ENCODE peak calls at places on chromosome 9, in seven cellular contexts. One of them, this sample, is unnamed.
A peak's percentile ranks its signal among the peaks of the same experiment; 100 is the strongest.

GRCh38 chr9:69797680-69798079 is 22.9 kb upstream of the CFAP95 start:
- DNase-seq in tibial artery: no peak
- DNase-seq in NB4: no peak
- DNase-seq in fibroblast of lung: no peak
- DNase-seq in progenitor cell of endocrine pancreas: no peak
- DNase-seq in H1: no peak
- DNase-seq in neural crest cell: no peak
- DNase-seq in this sample: no peak

GRCh38 chr9:127588740-127589506 is 23.2 kb upstream of the STXBP1 start:
- DNase-seq in H1: no peak
- DNase-seq in progenitor cell of endocrine pancreas: no peak
- DNase-seq in NB4: no peak
- DNase-seq in fibroblast of lung: no peak
- DNase-seq in tibial artery: no peak
- DNase-seq in neural crest cell: no peak
- DNase-seq in this sample: no peak

GRCh38 chr9:92720807-92721535 is 43.7 kb downstream of the BICD2 start:
- DNase-seq in progenitor cell of endocrine pancreas: no peak
- DNase-seq in NB4: no peak
- DNase-seq in tibial artery: no peak
- DNase-seq in neural crest cell: no peak
- DNase-seq in fibroblast of lung: no peak
- DNase-seq in H1: no peak
- DNase-seq in this sample: no peak

GRCh38 chr9:137521405-137521985 is 28.7 kb downstream of the PNPLA7 start:
- DNase-seq in progenitor cell of endocrine pancreas: no peak
- DNase-seq in tibial artery: no peak
- DNase-seq in neural crest cell: no peak
- DNase-seq in H1: no peak
- DNase-seq in fibroblast of lung: no peak
- DNase-seq in NB4: no peak
- DNase-seq in this sample: no peak

GRCh38 chr9:92963831-92964606 is 16.7 kb downstream of the FGD3 start:
- DNase-seq in progenitor cell of endocrine pancreas: no peak
- DNase-seq in fibroblast of lung: no peak
- DNase-seq in NB4: peak; percentile 91
- DNase-seq in H1: no peak
- DNase-seq in tibial artery: peak; percentile 63
- DNase-seq in neural crest cell: no peak
- DNase-seq in this sample: no peak

GRCh38 chr9:121286973-121287721 is 19.2 kb downstream of the GSN start:
- DNase-seq in fibroblast of lung: peak; percentile 95
- DNase-seq in H1: peak; percentile 88
- DNase-seq in tibial artery: peak; percentile 95
- DNase-seq in NB4: peak; percentile 91
- DNase-seq in neural crest cell: peak; percentile 36
- DNase-seq in progenitor cell of endocrine pancreas: no peak
- DNase-seq in this sample: no peak

GRCh38 chr9:95443301-95443700 is 73.5 kb downstream of the PTCH1 start:
- DNase-seq in tibial artery: no peak
- DNase-seq in neural crest cell: no peak
- DNase-seq in NB4: no peak
- DNase-seq in progenitor cell of endocrine pancreas: no peak
- DNase-seq in fibroblast of lung: no peak
- DNase-seq in H1: no peak
- DNase-seq in this sample: no peak

GRCh38 chr9:6184749-6185645 is 30.6 kb upstream of the IL33 start:
- DNase-seq in NB4: no peak
- DNase-seq in fibroblast of lung: peak; percentile 42
- DNase-seq in progenitor cell of endocrine pancreas: no peak
- DNase-seq in H1: no peak
- DNase-seq in neural crest cell: no peak
- DNase-seq in tibial artery: no peak
- DNase-seq in this sample: no peak

GRCh38 chr9:110069326-110070248 is 138.4 kb downstream of the C9orf152 start:
- DNase-seq in progenitor cell of endocrine pancreas: no peak
- DNase-seq in H1: no peak
- DNase-seq in NB4: no peak
- DNase-seq in fibroblast of lung: peak; percentile 94
- DNase-seq in neural crest cell: no peak
- DNase-seq in tibial artery: peak; percentile 72
- DNase-seq in this sample: no peak

GRCh38 chr9:10274983-10275382 is 337.8 kb downstream of the PTPRD start:
- DNase-seq in neural crest cell: no peak
- DNase-seq in tibial artery: no peak
- DNase-seq in progenitor cell of endocrine pancreas: no peak
- DNase-seq in H1: no peak
- DNase-seq in fibroblast of lung: no peak
- DNase-seq in NB4: no peak
- DNase-seq in this sample: no peak
- TF ChIP-seq CTCF in neural crest cell: peak; percentile 46
- TF ChIP-seq CTCF in tibial artery: peak; percentile 6
- TF ChIP-seq CTCF in progenitor cell of endocrine pancreas: peak; percentile 33
- TF ChIP-seq CTCF in H1: no peak
- TF ChIP-seq CTCF in fibroblast of lung: peak; percentile 34
- TF ChIP-seq CTCF in NB4: no peak
- TF ChIP-seq CTCF in this sample: no peak

DNA sequence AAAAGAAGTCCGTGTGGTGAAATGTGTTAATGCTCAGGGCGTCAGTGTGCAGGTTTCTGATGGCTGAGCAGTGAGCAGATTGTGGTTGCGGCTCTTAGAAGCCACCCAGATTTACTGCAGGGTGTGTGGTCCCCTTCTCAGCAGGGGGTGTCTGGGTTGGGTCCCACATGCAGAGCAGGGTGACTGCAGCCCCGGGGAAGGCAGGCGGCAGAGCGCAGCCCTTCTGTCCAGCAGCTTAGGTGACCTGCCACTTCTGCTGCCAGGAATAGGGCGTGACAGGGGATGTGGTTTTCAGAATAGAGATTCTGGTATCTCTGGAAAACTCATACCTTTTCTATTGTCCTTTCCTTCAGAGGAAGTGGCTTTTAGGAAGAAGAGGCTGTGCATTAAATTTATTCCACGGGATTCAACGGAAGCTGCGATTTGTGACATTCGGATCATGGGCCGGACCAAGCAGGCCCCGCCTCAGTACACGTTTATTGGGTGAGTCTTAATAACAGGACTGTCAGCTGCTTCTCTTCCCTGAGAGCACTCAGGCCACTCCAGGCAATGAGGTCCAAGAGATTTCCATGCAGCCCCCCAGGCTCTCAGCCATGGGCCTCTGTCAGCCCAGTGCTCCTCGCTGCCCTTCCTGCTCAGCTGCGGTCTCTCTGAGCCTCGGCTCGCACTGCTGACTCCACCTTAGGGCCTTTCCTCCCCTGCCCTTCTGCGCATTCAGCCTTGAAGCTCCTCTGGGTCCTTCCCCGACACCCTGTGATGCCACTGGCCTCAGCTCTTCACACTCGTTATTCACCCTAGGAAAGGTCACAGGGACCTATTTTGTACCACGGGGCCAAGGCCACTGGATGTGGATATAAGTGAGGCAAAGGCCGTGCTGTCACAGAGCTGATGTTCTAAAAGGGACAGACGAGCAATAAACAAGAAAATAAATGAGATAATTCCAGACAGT is 65.4 kb downstream of the MVB12B start:
- DNase-seq in fibroblast of lung: no peak
- DNase-seq in H1: no peak
- DNase-seq in tibial artery: no peak
- DNase-seq in NB4: no peak
- DNase-seq in neural crest cell: no peak
- DNase-seq in progenitor cell of endocrine pancreas: no peak
- DNase-seq in this sample: no peak
- TF ChIP-seq CTCF in fibroblast of lung: no peak
- TF ChIP-seq CTCF in H1: no peak
- TF ChIP-seq CTCF in tibial artery: no peak
- TF ChIP-seq CTCF in NB4: no peak
- TF ChIP-seq CTCF in neural crest cell: no peak
- TF ChIP-seq CTCF in progenitor cell of endocrine pancreas: no peak
- TF ChIP-seq CTCF in this sample: no peak

GRCh38 chr9:77897292-77897691 is 134.3 kb downstream of the GNAQ start:
- DNase-seq in NB4: peak; percentile 56
- DNase-seq in H1: no peak
- DNase-seq in progenitor cell of endocrine pancreas: no peak
- DNase-seq in fibroblast of lung: peak; percentile 17
- DNase-seq in neural crest cell: no peak
- DNase-seq in tibial artery: no peak
- DNase-seq in this sample: no peak
- TF ChIP-seq CTCF in NB4: peak; percentile 20
- TF ChIP-seq CTCF in H1: peak; percentile 55
- TF ChIP-seq CTCF in progenitor cell of endocrine pancreas: peak; percentile 38
- TF ChIP-seq CTCF in fibroblast of lung: peak; percentile 39
- TF ChIP-seq CTCF in neural crest cell: peak; percentile 44
- TF ChIP-seq CTCF in tibial artery: no peak
- TF ChIP-seq CTCF in this sample: no peak

GRCh38 chr9:107430071-107430470 is 59.5 kb downstream of the KLF4 start:
- DNase-seq in NB4: no peak
- DNase-seq in tibial artery: no peak
- DNase-seq in H1: no peak
- DNase-seq in fibroblast of lung: no peak
- DNase-seq in progenitor cell of endocrine pancreas: no peak
- DNase-seq in neural crest cell: no peak
- DNase-seq in this sample: no peak

GRCh38 chr9:107422189-107422802 is 67.3 kb downstream of the KLF4 start:
- DNase-seq in fibroblast of lung: peak; percentile 45
- DNase-seq in H1: peak; percentile 73
- DNase-seq in NB4: peak; percentile 76
- DNase-seq in neural crest cell: peak; percentile 68
- DNase-seq in progenitor cell of endocrine pancreas: peak; percentile 53
- DNase-seq in tibial artery: peak; percentile 79
- DNase-seq in this sample: peak; percentile 78

GRCh38 chr9:107426126-107426525 is 63.4 kb downstream of the KLF4 start:
- DNase-seq in NB4: no peak
- DNase-seq in fibroblast of lung: no peak
- DNase-seq in H1: no peak
- DNase-seq in neural crest cell: no peak
- DNase-seq in progenitor cell of endocrine pancreas: no peak
- DNase-seq in tibial artery: no peak
- DNase-seq in this sample: no peak

GRCh38 chr9:107423540-107423939 is 66.0 kb downstream of the KLF4 start:
- DNase-seq in progenitor cell of endocrine pancreas: no peak
- DNase-seq in tibial artery: no peak
- DNase-seq in H1: no peak
- DNase-seq in neural crest cell: no peak
- DNase-seq in fibroblast of lung: no peak
- DNase-seq in NB4: no peak
- DNase-seq in this sample: no peak

DNA sequence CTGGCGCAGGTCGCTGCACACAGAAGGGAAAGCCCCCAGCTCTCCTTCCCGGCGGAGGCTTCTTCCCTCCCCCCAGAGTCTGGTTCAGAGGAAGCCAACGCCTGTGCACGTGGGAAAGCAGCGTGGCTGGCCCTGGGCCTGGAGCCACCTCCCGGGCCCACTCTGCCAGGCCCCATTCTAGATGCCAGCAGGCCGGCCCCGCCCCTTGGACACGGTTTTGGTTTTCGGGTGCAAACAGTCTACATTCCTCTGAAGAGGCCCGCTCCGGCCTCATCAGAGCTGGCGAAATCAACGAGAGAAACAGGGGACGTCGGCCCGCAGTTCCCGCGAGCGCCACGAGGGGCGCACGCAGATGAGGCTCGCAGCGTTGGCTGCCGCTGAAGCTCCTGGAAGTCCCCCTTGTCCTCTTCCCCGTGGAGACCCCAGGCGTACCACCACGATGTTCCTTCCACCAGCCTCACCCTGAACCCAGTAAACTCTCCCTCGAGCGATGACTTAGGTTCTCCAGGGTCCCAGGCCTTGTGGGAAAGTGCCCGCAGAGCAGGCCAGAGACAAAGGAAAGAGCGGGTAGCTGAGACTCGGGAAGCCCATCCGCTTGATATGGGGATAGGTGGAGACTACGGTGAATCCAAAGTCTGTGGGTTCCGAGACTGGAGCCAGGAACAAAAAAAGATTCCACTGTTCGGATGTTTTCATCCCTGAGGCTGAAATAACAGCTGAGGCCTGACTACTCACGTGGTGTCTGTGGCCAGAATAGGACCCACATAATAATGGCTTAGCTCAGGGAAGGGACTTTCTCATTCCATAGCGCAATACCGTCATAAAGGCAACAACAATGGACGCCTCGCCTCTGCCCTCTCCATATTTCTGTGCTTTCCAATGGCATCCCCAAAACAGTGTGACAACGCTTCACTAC is 64.2 kb downstream of the KLF4 start:
- DNase-seq in fibroblast of lung: peak; percentile 41
- DNase-seq in NB4: peak; percentile 50
- DNase-seq in tibial artery: peak; percentile 96
- DNase-seq in H1: peak; percentile 54
- DNase-seq in progenitor cell of endocrine pancreas: peak; percentile 58
- DNase-seq in neural crest cell: peak; percentile 78
- DNase-seq in this sample: peak; percentile 81
- TF ChIP-seq CTCF in fibroblast of lung: peak; percentile 88
- TF ChIP-seq CTCF in NB4: peak; percentile 81
- TF ChIP-seq CTCF in tibial artery: peak; percentile 96
- TF ChIP-seq CTCF in H1: peak; percentile 98
- TF ChIP-seq CTCF in progenitor cell of endocrine pancreas: peak; percentile 98
- TF ChIP-seq CTCF in neural crest cell: peak; percentile 88
- TF ChIP-seq CTCF in this sample: peak; percentile 95

This sample was measured in nephron progenitor cell.